ENCODE peak calls at places on chromosomes 6 and 20, in four cellular contexts. Q, S, M and D are unnamed samples.

GRCh38 chr20:48738399-48739304 is 89.1 kb downstream of the PREX1 start:
- DNase-seq in Q (no peak), S (no peak), M (no peak), D (no peak)

GRCh38 chr20:32249030-32249738 is 28.3 kb upstream of the KIF3B start:
- DNase-seq in Q (no peak), S (no peak), M (no peak), D (no peak)

GRCh38 chr6:159595173-159595572 is 97.9 kb downstream of the SOD2 start:
- DNase-seq in Q (peak), S (no peak), M (peak), D (peak)

GRCh38 chr6:21083708-21084107 is 509.8 kb upstream of the SOX4 start:
- DNase-seq in Q (no peak), S (no peak), M (no peak), D (no peak)

GRCh38 chr20:16434087-16434664 is 139.1 kb downstream of the KIF16B start:
- DNase-seq in Q (no peak), S (no peak), M (no peak), D (peak)

GRCh38 chr20:44074252-44075151 is 112.5 kb downstream of the JPH2 start:
- DNase-seq in Q (peak), S (no peak), M (peak), D (no peak)

GRCh38 chr6:75317503-75318206 is 33.1 kb upstream of the TMEM30A start:
- DNase-seq in Q (peak), S (no peak), M (peak), D (no peak)

GRCh38 chr6:108559884-108560462 is 744 bp upstream of the FOXO3 start:
- DNase-seq in Q (peak), S (peak), M (peak), D (peak)

GRCh38 chr6:56807992-56808342 is 146.9 kb upstream of the BEND6 start:
- DNase-seq in Q (no peak), S (no peak), M (no peak), D (no peak)

GRCh38 chr20:10359621-10360040 is 74.4 kb downstream of the MKKS start:
- DNase-seq in Q (no peak), S (no peak), M (no peak), D (peak)